ENCODE peak calls at places on chromosome 14, in four cellular contexts. F is colonic mucosa, N is A549, O is pancreas. H is an unnamed sample.

GRCh38 chr14:79708991-79709390 is 502.3 kb downstream of the DIO2 start:
- DNase-seq in N (no peak), F (no peak), O (no peak), H (peak)

GRCh38 chr14:58738876-58739275 is 101.1 kb downstream of the DACT1 start:
- DNase-seq in F (no peak), O (no peak), N (no peak), H (no peak)

GRCh38 chr14:32428149-32428548 is 99.1 kb downstream of the AKAP6 start:
- DNase-seq in O (no peak), N (no peak), F (no peak), H (no peak)

GRCh38 chr14:91059576-91060471 is 617 bp downstream of the RPS6KA5 start:
- DNase-seq in F (peak), N (peak), O (peak), H (no peak)

GRCh38 chr14:75989134-75989533 is 3.6 kb downstream of the IFT43 start:
- DNase-seq in N (no peak), O (no peak), F (no peak), H (peak)

GRCh38 chr14:45716506-45716905 is 463.5 kb upstream of the MIS18BP1 start:
- DNase-seq in F (no peak), N (peak), O (no peak), H (peak)

GRCh38 chr14:68807148-68807600 is 14.3 kb upstream of the ZFP36L1 start:
- DNase-seq in O (peak), N (no peak), F (peak), H (peak)

GRCh38 chr14:73771848-73772705 is 57.9 kb upstream of the PNMA1 start:
- DNase-seq in F (peak), O (peak), N (no peak), H (peak)

GRCh38 chr14:23362200-23362599 is 2.8 kb downstream of the EFS start:
- DNase-seq in O (no peak), N (no peak), F (no peak), H (no peak)

GRCh38 chr14:33716921-33717320 is 234.0 kb downstream of the EGLN3 start:
- DNase-seq in N (no peak), O (no peak), F (no peak), H (no peak)

GRCh38 chr14:101927859-101928258 is 36.5 kb upstream of the DYNC1H1 start:
- DNase-seq in N (no peak), F (peak), O (no peak), H (peak)

GRCh38 chr14:100333867-100334266 is 10.7 kb downstream of the SLC25A47 start:
- DNase-seq in O (peak), N (no peak), F (no peak), H (no peak)

GRCh38 chr14:89853976-89854693 is 100.4 kb downstream of the EFCAB11 start:
- DNase-seq in O (no peak), N (no peak), F (no peak), H (peak)

GRCh38 chr14:101048766-101049165 is 145.2 kb upstream of the RTL1 start:
- DNase-seq in N (no peak), F (no peak), O (no peak), H (no peak)

GRCh38 chr14:102479777-102480176 is 29.8 kb downstream of the ANKRD9 start:
- DNase-seq in O (peak), N (no peak), F (peak), H (no peak)

GRCh38 chr14:105325716-105326567 is 11.4 kb downstream of the PACS2 start:
- DNase-seq in N (no peak), F (no peak), O (no peak), H (no peak)

GRCh38 chr14:87522575-87522974 is 470.4 kb downstream of the GALC start:
- DNase-seq in N (no peak), F (no peak), O (no peak), H (no peak)

GRCh38 chr14:36605506-36605857 is 23.1 kb upstream of the NKX2-8 start:
- DNase-seq in N (no peak), O (no peak), F (no peak), H (no peak)

GRCh38 chr14:33127531-33127930 is 188.9 kb downstream of the NPAS3 start:
- DNase-seq in O (no peak), N (no peak), F (no peak), H (peak)

GRCh38 chr14:106681161-106681955 is 1155.0 kb downstream of the TMEM121 start:
- DNase-seq in N (no peak), F (no peak), O (no peak), H (no peak)

GRCh38 chr14:104788533-104788818 is 7.1 kb downstream of the AKT1 start:
- DNase-seq in F (no peak), O (no peak), N (no peak), H (no peak)

GRCh38 chr14:69695664-69696527 is 71.0 kb upstream of the SRSF5 start:
- DNase-seq in O (no peak), N (no peak), F (peak), H (peak)

GRCh38 chr14:58151264-58151700 is 731 bp downstream of the ARMH4 start:
- DNase-seq in O (no peak), F (no peak), N (no peak), H (no peak)

GRCh38 chr14:68506645-68507405 is 286.0 kb downstream of the ZFP36L1 start:
- DNase-seq in O (no peak), N (no peak), F (no peak), H (no peak)

GRCh38 chr14:68269136-68269535 is 449.6 kb downstream of the RAD51B start:
- DNase-seq in F (no peak), O (no peak), N (no peak), H (no peak)

GRCh38 chr14:104639889-104640548 is 35.4 kb upstream of the TMEM179 start:
- DNase-seq in F (peak), N (peak), O (peak), H (peak)

GRCh38 chr14:81400202-81400678 is at the start of gene STON2:
- DNase-seq in N (peak), O (no peak), F (peak), H (peak)

GRCh38 chr14:70821916-70822705 is 12.8 kb upstream of the MAP3K9 start:
- DNase-seq in O (no peak), N (peak), F (peak), H (peak)

GRCh38 chr14:61514927-61515326 is 180.4 kb upstream of the HIF1A start:
- DNase-seq in N (no peak), F (no peak), O (no peak), H (no peak)

GRCh38 chr14:29584992-29585391 is 342.7 kb downstream of the PRKD1 start:
- DNase-seq in N (no peak), F (no peak), O (no peak), H (peak)

GRCh38 chr14:89576960-89577359 is 159.9 kb upstream of the FOXN3 start:
- DNase-seq in N (no peak), O (no peak), F (no peak), H (no peak)

GRCh38 chr14:73718742-73719251 is 4.6 kb upstream of the PNMA1 start:
- DNase-seq in F (no peak), O (no peak), N (no peak), H (no peak)

GRCh38 chr14:51180577-51180976 is 59.5 kb upstream of the TMX1 start:
- DNase-seq in O (no peak), F (no peak), N (no peak), H (no peak)

GRCh38 chr14:104735830-104736642 is 12.0 kb downstream of the ADSS1 start:
- DNase-seq in N (no peak), F (peak), O (no peak), H (peak)

GRCh38 chr14:21192875-21193535 is 37.1 kb upstream of the OR5AU1 start:
- DNase-seq in F (no peak), N (no peak), O (peak), H (no peak)

GRCh38 chr14:21194597-21194996 is 38.7 kb upstream of the OR5AU1 start:
- DNase-seq in N (no peak), F (no peak), O (no peak), H (no peak)

GRCh38 chr14:21191261-21191808 is 35.5 kb upstream of the OR5AU1 start:
- DNase-seq in N (no peak), O (no peak), F (no peak), H (no peak)

GRCh38 chr14:21191809-21192446 is 36.1 kb upstream of the OR5AU1 start:
- DNase-seq in O (peak), F (peak), N (peak), H (peak)

GRCh38 chr14:21192447-21192822 is 36.6 kb upstream of the OR5AU1 start:
- DNase-seq in F (no peak), N (no peak), O (no peak), H (no peak)
- TF ChIP-seq CTCF in F (no peak), N (no peak), O (no peak), H (no peak)

GRCh38 chr14:72554994-72555608 is 338.8 kb downstream of the DPF3 start:
- DNase-seq in N (no peak), O (no peak), F (no peak), H (no peak)
- H3K4me3 ChIP-seq in N (no peak), O (no peak), F (no peak), H (no peak)

GRCh38 chr14:97177016-97177415 is 379.8 kb downstream of the VRK1 start:
- DNase-seq in O (no peak), F (no peak), N (peak), H (no peak)
- TF ChIP-seq CTCF in O (no peak), F (no peak), N (peak), H (no peak)

GRCh38 chr14:88565427-88565826 is 2.6 kb downstream of the ZC3H14 start:
- DNase-seq in O (no peak), F (no peak), N (no peak), H (no peak)

GRCh38 chr14:88562532-88562830 is 356 bp upstream of the ZC3H14 start:
- DNase-seq in O (no peak), F (no peak), N (no peak), H (no peak)

GRCh38 chr14:88563845-88564244 is 1.0 kb downstream of the ZC3H14 start:
- DNase-seq in O (no peak), F (no peak), N (no peak), H (no peak)

GRCh38 chr14:88559852-88560251 is 3.0 kb upstream of the ZC3H14 start:
- DNase-seq in O (no peak), N (no peak), F (no peak), H (peak)

DNA sequence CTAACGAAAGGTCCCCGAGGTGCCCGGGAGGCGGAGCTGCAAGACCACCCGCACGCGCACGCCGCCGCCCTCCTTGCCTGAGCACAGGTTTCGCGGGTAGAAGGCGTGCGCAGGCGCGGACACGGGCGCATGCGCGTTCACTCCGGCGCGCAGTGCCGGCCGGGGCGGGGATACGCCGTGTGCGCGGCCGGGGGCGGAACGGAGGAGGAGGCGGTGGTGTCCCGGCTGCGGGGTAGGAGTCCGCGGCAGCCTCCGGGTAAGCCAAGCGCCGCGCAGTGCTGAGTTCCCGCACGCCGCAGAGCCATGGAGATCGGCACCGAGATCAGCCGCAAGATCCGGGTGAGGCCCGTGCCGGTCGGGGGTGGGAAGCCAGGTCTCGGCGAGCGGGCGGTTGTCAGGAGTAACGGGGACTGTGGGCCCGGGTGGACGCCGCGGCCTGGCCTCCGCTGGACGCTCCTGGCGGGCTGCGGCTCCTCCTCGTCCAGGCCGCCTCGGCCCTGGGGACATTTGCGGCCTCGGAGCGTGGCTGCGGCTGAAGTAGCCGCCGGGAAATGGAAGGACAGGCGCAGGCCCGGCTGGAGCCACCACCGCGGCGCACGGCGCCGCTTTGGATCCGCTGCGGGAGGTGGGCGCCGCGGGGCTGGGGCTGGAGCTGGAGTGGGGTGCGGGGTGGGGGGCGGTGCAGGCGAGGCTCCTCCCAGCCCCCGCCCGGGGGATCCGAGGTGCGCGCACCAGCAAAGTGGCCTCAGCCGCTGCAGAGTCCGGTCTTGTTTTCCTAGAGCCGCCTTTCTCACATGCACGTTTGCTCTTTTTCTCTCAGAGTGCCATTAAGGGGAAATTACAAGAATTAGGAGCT is at the start of gene ZC3H14:
- DNase-seq in F (peak), O (peak), N (peak), H (peak)
- H3K4me3 ChIP-seq in F (peak), O (peak), N (peak), H (peak)

H was measured in cardiac fibroblast.